ENCODE peak calls at places on chromosome 5, in eight cellular contexts. G is colonic mucosa; J is GM23338; E is uterus; T is upper lobe of right lung; N is stomach; S is CD8-positive, alpha-beta T cell; W is PC-3. O is an unnamed sample.

GRCh38 chr5:168227973-168228615 is 63.4 kb upstream of the WWC1 start:
- DNase-seq in J (no peak), S (peak), T (no peak), W (no peak), N (no peak), E (no peak), G (no peak), O (peak)

GRCh38 chr5:78323241-78323640 is 28.7 kb upstream of the AP3B1 start:
- DNase-seq in E (no peak), G (no peak), N (no peak), T (no peak), W (no peak), S (no peak), J (no peak), O (no peak)

GRCh38 chr5:42879267-42879666 is 67.6 kb upstream of the SELENOP start:
- DNase-seq in W (no peak), S (no peak), E (no peak), T (no peak), G (peak), J (no peak), N (no peak), O (no peak)

GRCh38 chr5:114450516-114450909 is 88.6 kb downstream of the KCNN2 start:
- DNase-seq in S (no peak), E (no peak), W (peak), N (no peak), G (no peak), J (no peak), T (no peak), O (peak)

GRCh38 chr5:86977185-86977584 is 290.5 kb upstream of the RASA1 start:
- DNase-seq in G (no peak), E (no peak), W (no peak), J (no peak), N (no peak), S (no peak), T (no peak), O (no peak)

GRCh38 chr5:154646841-154647759 is 108.1 kb upstream of the LARP1 start:
- DNase-seq in G (peak), E (peak), J (peak), S (peak), T (peak), W (peak), N (peak), O (no peak)

GRCh38 chr5:74497706-74498105 is 142.8 kb downstream of the ENC1 start:
- DNase-seq in T (no peak), S (no peak), G (no peak), J (no peak), W (no peak), E (no peak), N (no peak), O (no peak)

GRCh38 chr5:173907686-173908371 is 19.7 kb downstream of the CPEB4 start:
- DNase-seq in W (peak), E (no peak), N (no peak), T (no peak), J (no peak), G (no peak), S (no peak), O (no peak)

GRCh38 chr5:140548300-140548688 is 832 bp downstream of the EIF4EBP3 start:
- DNase-seq in N (peak), G (peak), W (no peak), T (no peak), J (peak), E (no peak), S (no peak), O (no peak)

GRCh38 chr5:177370488-177371119 is 12.9 kb downstream of the RGS14 start:
- DNase-seq in S (no peak), T (peak), G (peak), J (peak), N (peak), W (peak), E (peak), O (peak)

GRCh38 chr5:163473613-163474243 is 13.3 kb downstream of the HMMR start:
- DNase-seq in T (no peak), N (no peak), S (no peak), G (no peak), J (no peak), W (peak), E (no peak), O (peak)

GRCh38 chr5:178468196-178468685 is 122.0 kb downstream of the COL23A1 start:
- DNase-seq in J (no peak), W (no peak), T (no peak), E (no peak), N (no peak), G (no peak), S (peak), O (no peak)

DNA sequence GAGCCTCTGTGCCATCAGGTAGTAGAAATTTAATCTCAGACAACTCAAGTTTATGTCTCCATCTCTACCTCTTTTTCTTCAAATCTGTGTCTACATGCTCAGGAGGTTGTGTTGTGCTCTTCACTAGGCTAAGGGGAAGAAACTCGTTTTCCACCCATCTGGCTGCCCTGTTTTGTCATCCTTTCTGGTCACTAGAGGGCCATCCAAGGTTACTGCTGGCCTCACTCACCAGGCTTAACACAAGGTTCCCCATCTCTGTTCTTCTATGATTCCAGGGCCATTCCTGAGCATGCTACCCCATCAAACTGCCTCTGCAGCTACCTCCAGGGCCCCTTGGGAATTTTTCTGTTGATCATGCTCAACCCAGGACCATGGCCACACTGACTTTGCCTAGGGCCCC is 213.3 kb upstream of the FBXL7 start:
- DNase-seq in J (peak), N (no peak), E (no peak), G (no peak), S (no peak), W (no peak), T (no peak), O (no peak)
- TF ChIP-seq CTCF in J (no peak), N (no peak), E (no peak), G (no peak), S (no peak), W (no peak), T (peak), O (no peak)

GRCh38 chr5:147558131-147558730 is 48.4 kb upstream of the DPYSL3 start:
- DNase-seq in J (no peak), W (no peak), E (no peak), G (no peak), T (no peak), S (no peak), N (no peak), O (no peak)

GRCh38 chr5:147561435-147561834 is 51.6 kb upstream of the DPYSL3 start:
- DNase-seq in N (no peak), W (no peak), J (no peak), S (no peak), G (no peak), T (no peak), E (no peak), O (no peak)

GRCh38 chr5:147560982-147561381 is 51.1 kb upstream of the DPYSL3 start:
- DNase-seq in E (no peak), G (no peak), S (no peak), J (peak), N (no peak), W (no peak), T (no peak), O (no peak)

GRCh38 chr5:147558826-147559225 is 49.0 kb upstream of the DPYSL3 start:
- DNase-seq in T (no peak), S (no peak), E (peak), W (peak), N (no peak), J (peak), G (peak), O (peak)

GRCh38 chr5:147559725-147560124 is 49.9 kb upstream of the DPYSL3 start:
- DNase-seq in W (no peak), J (peak), N (no peak), E (no peak), G (no peak), T (no peak), S (no peak), O (no peak)
- TF ChIP-seq CTCF in W (peak), J (peak), N (no peak), E (no peak), G (no peak), T (no peak), S (no peak), O (peak)

GRCh38 chr5:171342362-171343111 is 33.5 kb downstream of the TLX3 start:
- DNase-seq in J (peak), G (peak), N (peak), W (peak), E (no peak), T (no peak), S (no peak), O (peak)
- TF ChIP-seq CTCF in J (peak), G (no peak), N (peak), W (peak), E (no peak), T (peak), S (peak), O (peak)

GRCh38 chr5:6501701-6502100 is 53.0 kb downstream of the UBE2QL1 start:
- DNase-seq in N (no peak), E (no peak), G (no peak), J (peak), S (no peak), W (no peak), T (no peak), O (no peak)
- TF ChIP-seq CTCF in N (no peak), E (no peak), G (no peak), J (no peak), S (no peak), W (no peak), T (no peak), O (no peak)

O was measured in MCF 10A.